ENCODE peak calls at places on chromosomes 1 and 21, in five cellular contexts. H, A, P, S and L are unnamed samples.

GRCh38 chr1:115052454-115053083 is 22.9 kb downstream of the TSHB start:
- DNase-seq in H (peak; percentile 52), A (no peak), P (peak; percentile 71), S (peak; percentile 81), L (peak; percentile 27)

GRCh38 chr1:47104816-47105215 is 32.4 kb upstream of the CYP4A22 start:
- DNase-seq in H (no peak), A (no peak), P (no peak), S (no peak), L (no peak)

GRCh38 chr1:169329383-169329782 is 38.2 kb downstream of the NME7 start:
- DNase-seq in H (no peak), A (no peak), P (no peak), S (no peak), L (no peak)

GRCh38 chr1:109181085-109181806 is 32.5 kb upstream of the SARS1 start:
- DNase-seq in H (peak; percentile 80), A (no peak), P (no peak), S (no peak), L (no peak)

GRCh38 chr1:59096501-59096900 is 200.4 kb upstream of the FGGY start:
- DNase-seq in H (no peak), A (no peak), P (no peak), S (no peak), L (no peak)

GRCh38 chr21:45074048-45074817 is at the start of gene ADARB1:
- DNase-seq in H (peak; percentile 47), A (peak; percentile 88), P (peak; percentile 76), S (peak; percentile 56), L (peak; percentile 58)

GRCh38 chr21:41927727-41928409 is 25.9 kb downstream of the C2CD2 start:
- DNase-seq in H (no peak), A (no peak), P (no peak), S (peak; percentile 54), L (no peak)

GRCh38 chr21:45912611-45913415 is 68.8 kb upstream of the COL6A1 start:
- DNase-seq in H (no peak), A (no peak), P (no peak), S (no peak), L (no peak)

GRCh38 chr1:236400061-236400638 is 6.1 kb downstream of the EDARADD start:
- DNase-seq in H (no peak), A (no peak), P (no peak), S (no peak), L (no peak)

GRCh38 chr1:42380617-42381423 is at the start of gene RIMKLA:
- DNase-seq in H (peak; percentile 59), A (no peak), P (peak; percentile 49), S (peak; percentile 66), L (peak; percentile 35)

GRCh38 chr1:15735304-15736034 is 589 bp upstream of the SLC25A34 start:
- DNase-seq in H (no peak), A (no peak), P (no peak), S (no peak), L (no peak)

GRCh38 chr21:37593740-37594471 is 227.3 kb downstream of the DYRK1A start:
- DNase-seq in H (no peak), A (no peak), P (no peak), S (no peak), L (no peak)

GRCh38 chr21:44972821-44973220 is 33.0 kb downstream of the SLX9 start:
- DNase-seq in H (peak; percentile 61), A (no peak), P (no peak), S (no peak), L (no peak)

GRCh38 chr1:50697440-50698421 is 262.3 kb downstream of the FAF1 start:
- DNase-seq in H (peak; percentile 45), A (no peak), P (no peak), S (no peak), L (no peak)

GRCh38 chr1:205495237-205495823 is 9.1 kb upstream of the CDK18 start:
- DNase-seq in H (no peak), A (no peak), P (no peak), S (no peak), L (no peak)

GRCh38 chr1:231395051-231395995 is 26.8 kb downstream of the EGLN1 start:
- DNase-seq in H (peak; percentile 88), A (no peak), P (no peak), S (no peak), L (no peak)

GRCh38 chr21:34008618-34009017 is 64.8 kb upstream of the MRPS6 start:
- DNase-seq in H (no peak), A (no peak), P (no peak), S (peak; percentile 74), L (no peak)

GRCh38 chr21:42844411-42845113 is 34.8 kb downstream of the WDR4 start:
- DNase-seq in H (no peak), A (peak; percentile 77), P (peak; percentile 8), S (no peak), L (no peak)

GRCh38 chr1:19123837-19124236 is 86.2 kb downstream of the UBR4 start:
- DNase-seq in H (no peak), A (no peak), P (no peak), S (peak; percentile 35), L (peak; percentile 20)

GRCh38 chr21:28547795-28548194 is 444.9 kb downstream of the LTN1 start:
- DNase-seq in H (no peak), A (no peak), P (no peak), S (no peak), L (no peak)

GRCh38 chr1:15985611-15986272 is 9.8 kb upstream of the ZBTB17 start:
- DNase-seq in H (peak; percentile 13), A (no peak), P (no peak), S (no peak), L (no peak)